ENCODE peak calls at places on chromosomes 4 and X, in four cellular contexts. S, L, N and A are unnamed samples.
A peak's percentile ranks its signal among the peaks of the same experiment; 100 is the strongest.

GRCh38 chr4:30875659-30876269 is 155.6 kb downstream of the PCDH7 start:
- DNase-seq in S (peak; percentile 38), L (no peak), N (peak; percentile 37), A (no peak)

GRCh38 chrX:46573896-46574336 is 351 bp downstream of the CHST7 start:
- DNase-seq in S (peak; percentile 52), L (peak; percentile 28), N (no peak), A (peak; percentile 43)

GRCh38 chr4:136637071-136637777 is 895.1 kb downstream of the PCDH18 start:
- DNase-seq in S (peak; percentile 13), L (no peak), N (no peak), A (no peak)

GRCh38 chr4:61580721-61581377 is 380.7 kb downstream of the ADGRL3 start:
- DNase-seq in S (peak; percentile 2), L (no peak), N (peak; percentile 22), A (no peak)

GRCh38 chr4:14259926-14260325 is 632.4 kb upstream of the BOD1L1 start:
- DNase-seq in S (no peak), L (no peak), N (no peak), A (no peak)

GRCh38 chr4:8506373-8507250 is 66.0 kb downstream of the TRMT44 start:
- DNase-seq in S (peak; percentile 77), L (peak; percentile 64), N (no peak), A (no peak)

GRCh38 chrX:74291577-74291963 is 12.4 kb upstream of the ZCCHC13 start:
- DNase-seq in S (no peak), L (no peak), N (no peak), A (no peak)

GRCh38 chr4:186878203-186878800 is 154.6 kb upstream of the FAT1 start:
- DNase-seq in S (no peak), L (no peak), N (no peak), A (no peak)

GRCh38 chr4:6608758-6609414 is 31.6 kb upstream of the MRFAP1 start:
- DNase-seq in S (no peak), L (peak; percentile 61), N (no peak), A (peak; percentile 8)

GRCh38 chrX:142873214-142873613 is 152.5 kb upstream of the SPANXN4 start:
- DNase-seq in S (no peak), L (no peak), N (no peak), A (no peak)

GRCh38 chr4:55554453-55555030 is 7.8 kb upstream of the CLOCK start:
- DNase-seq in S (peak; percentile 78), L (no peak), N (peak; percentile 5), A (no peak)

GRCh38 chrX:46572295-46572936 is 1.1 kb upstream of the CHST7 start:
- DNase-seq in S (no peak), L (no peak), N (no peak), A (no peak)

GRCh38 chr4:2299794-2300193 is 37.9 kb upstream of the MXD4 start:
- DNase-seq in S (no peak), L (no peak), N (no peak), A (no peak)

GRCh38 chr4:119659576-119659975 is 31.0 kb upstream of the PDE5A start:
- DNase-seq in S (peak; percentile 26), L (no peak), N (no peak), A (no peak)

GRCh38 chr4:168796362-168797106 is 213.5 kb downstream of the CBR4 start:
- DNase-seq in S (peak; percentile 64), L (no peak), N (peak; percentile 79), A (no peak)

GRCh38 chr4:80240976-80241375 is 25.5 kb upstream of the FGF5 start:
- DNase-seq in S (no peak), L (no peak), N (no peak), A (no peak)

GRCh38 chrX:123731258-123731986 is 1.4 kb downstream of the THOC2 start:
- DNase-seq in S (peak; percentile 40), L (no peak), N (no peak), A (no peak)

GRCh38 chr4:86536166-86536565 is 57.9 kb upstream of the PTPN13 start:
- DNase-seq in S (no peak), L (no peak), N (no peak), A (no peak)

GRCh38 chr4:186190456-186191265 is 706 bp upstream of the CYP4V2 start:
- DNase-seq in S (peak; percentile 15), L (peak; percentile 50), N (no peak), A (peak; percentile 62)

GRCh38 chrX:153672531-153673397 is 849 bp downstream of the PNCK start:
- DNase-seq in S (no peak), L (no peak), N (no peak), A (no peak)

GRCh38 chr4:3531306-3531886 is 826 bp downstream of the LRPAP1 start:
- DNase-seq in S (peak; percentile 9), L (no peak), N (peak; percentile 25), A (no peak)

GRCh38 chr4:182143822-182144620 is 99.2 kb upstream of the TENM3 start:
- DNase-seq in S (peak; percentile 68), L (peak; percentile 42), N (peak; percentile 82), A (no peak)

GRCh38 chr4:186015212-186015817 is 53.6 kb upstream of the TLR3 start:
- DNase-seq in S (no peak), L (no peak), N (no peak), A (no peak)

GRCh38 chr4:37132351-37132989 is 112.1 kb upstream of the NWD2 start:
- DNase-seq in S (no peak), L (no peak), N (no peak), A (no peak)

GRCh38 chr4:174358823-174359222 is 75.1 kb downstream of the CEP44 start:
- DNase-seq in S (peak; percentile 13), L (no peak), N (peak; percentile 57), A (no peak)

GRCh38 chr4:5943561-5943960 is 50.7 kb upstream of the CRMP1 start:
- DNase-seq in S (no peak), L (no peak), N (no peak), A (no peak)